ENCODE peak calls at places on chromosomes 2 and 18, in ten cellular contexts. C, I, X, F, S, P, J, G, N and O are unnamed samples.

GRCh38 chr18:22470511-22471181 is 52.9 kb upstream of the CTAGE1 start:
- DNase-seq in G (no peak), I (peak; percentile 23), N (no peak), X (no peak), S (no peak), P (no peak), C (no peak), J (peak; percentile 91), F (no peak), O (peak; percentile 74)

GRCh38 chr2:23658466-23658942 is 268.4 kb downstream of the ATAD2B start:
- DNase-seq in S (no peak), J (no peak), X (no peak), G (no peak), I (no peak), N (no peak), C (no peak), P (no peak), F (no peak), O (no peak)

GRCh38 chr2:17879137-17879912 is 858 bp downstream of the KCNS3 start:
- DNase-seq in J (peak; percentile 62), I (peak; percentile 85), N (peak; percentile 96), C (peak; percentile 87), X (peak; percentile 80), P (peak; percentile 73), F (peak; percentile 82), G (peak; percentile 72), S (peak; percentile 93), O (peak; percentile 68)

GRCh38 chr2:149320362-149320761 is 10.0 kb upstream of the LYPD6 start:
- DNase-seq in F (no peak), I (no peak), X (no peak), N (no peak), G (no peak), P (no peak), C (no peak), J (no peak), S (no peak), O (no peak)

GRCh38 chr18:46289931-46290330 is 185.7 kb downstream of the HAUS1 start:
- DNase-seq in P (no peak), N (no peak), J (no peak), I (no peak), X (no peak), G (no peak), S (no peak), C (no peak), F (no peak), O (no peak)

GRCh38 chr2:213036836-213037235 is 114.6 kb downstream of the IKZF2 start:
- DNase-seq in P (peak; percentile 40), X (no peak), G (no peak), N (no peak), F (no peak), I (peak; percentile 85), S (no peak), C (no peak), J (no peak), O (no peak)

GRCh38 chr2:1140389-1141003 is 189.8 kb downstream of the SNTG2 start:
- DNase-seq in F (peak; percentile 48), S (peak; percentile 71), P (peak; percentile 1), J (peak; percentile 0), I (peak; percentile 28), C (no peak), X (peak; percentile 42), N (peak; percentile 78), G (peak; percentile 90), O (peak; percentile 60)

GRCh38 chr2:62266433-62267038 is 70.6 kb downstream of the B3GNT2 start:
- DNase-seq in F (no peak), N (peak; percentile 70), P (peak; percentile 11), I (peak; percentile 49), S (peak; percentile 50), J (peak; percentile 92), C (no peak), G (no peak), X (no peak), O (peak; percentile 36)

GRCh38 chr2:229713371-229714079 is 830 bp downstream of the DNER start:
- DNase-seq in F (peak; percentile 26), I (peak; percentile 12), C (no peak), X (peak; percentile 59), S (peak; percentile 78), P (no peak), G (peak; percentile 87), J (no peak), N (peak; percentile 75), O (peak; percentile 16)

GRCh38 chr2:136251777-136252477 is 134.0 kb upstream of the CXCR4 start:
- DNase-seq in C (no peak), F (no peak), X (no peak), N (no peak), P (no peak), J (no peak), I (no peak), G (no peak), S (no peak), O (no peak)

GRCh38 chr18:55501594-55502345 is 86.2 kb downstream of the TCF4 start:
- DNase-seq in S (peak; percentile 68), N (peak; percentile 66), G (no peak), F (no peak), C (no peak), P (peak; percentile 44), J (peak; percentile 34), I (no peak), X (no peak), O (no peak)

GRCh38 chr18:44546954-44547353 is 133.7 kb upstream of the SETBP1 start:
- DNase-seq in C (no peak), J (no peak), P (no peak), X (no peak), S (no peak), I (no peak), N (no peak), G (no peak), F (no peak), O (no peak)

GRCh38 chr2:69046221-69046662 is 33.3 kb downstream of the ANTXR1 start:
- DNase-seq in N (no peak), S (no peak), F (peak; percentile 21), X (no peak), P (peak; percentile 60), I (peak; percentile 44), J (peak; percentile 92), G (no peak), C (peak; percentile 81), O (peak; percentile 85)

GRCh38 chr2:168992026-168992425 is 39.1 kb downstream of the ABCB11 start:
- DNase-seq in F (no peak), C (no peak), N (no peak), I (peak; percentile 47), J (no peak), P (peak; percentile 90), X (no peak), G (no peak), S (no peak), O (peak; percentile 38)

GRCh38 chr2:165617720-165618119 is 148.2 kb downstream of the CSRNP3 start:
- DNase-seq in P (no peak), G (no peak), X (no peak), J (no peak), C (no peak), N (no peak), S (no peak), F (no peak), I (no peak), O (no peak)

GRCh38 chr2:136029149-136029548 is 43.7 kb upstream of the DARS1 start:
- DNase-seq in P (no peak), F (no peak), S (no peak), J (no peak), X (no peak), N (no peak), I (no peak), C (no peak), G (no peak), O (no peak)

GRCh38 chr2:85133751-85134254 is 611 bp downstream of the TCF7L1 start:
- DNase-seq in F (peak; percentile 75), I (peak; percentile 70), N (peak; percentile 39), J (peak; percentile 40), G (peak; percentile 81), S (no peak), C (no peak), X (peak; percentile 41), P (peak; percentile 51), O (peak; percentile 51)

GRCh38 chr2:176158855-176159677 is 2.0 kb downstream of the HOXD3 start:
- DNase-seq in C (no peak), J (no peak), S (peak; percentile 40), X (no peak), F (no peak), P (no peak), G (peak; percentile 73), I (no peak), N (peak; percentile 38), O (no peak)
- H3K4me2 ChIP-seq in C (no peak overlapping the region), J (no peak overlapping the region), S (no peak overlapping the region), X (no peak overlapping the region), F (no peak overlapping the region), P (no peak overlapping the region), G (no peak overlapping the region), I (no peak overlapping the region), N (no peak overlapping the region), O (no peak overlapping the region)

GRCh38 chr18:48675330-48675761 is 136.5 kb downstream of the CTIF start:
- DNase-seq in X (peak; percentile 77), I (peak; percentile 92), G (peak; percentile 90), N (peak; percentile 83), J (peak; percentile 81), C (peak; percentile 68), S (peak; percentile 88), F (peak; percentile 64), P (peak; percentile 71), O (peak; percentile 67)
- H3K4me2 ChIP-seq in X (no peak overlapping the region), I (no peak overlapping the region), G (peak overlapping the region; percentile 46), N (no peak overlapping the region), J (no peak overlapping the region), C (peak overlapping the region; percentile 5), S (no peak overlapping the region), F (peak overlapping the region; percentile 43), P (no peak overlapping the region), O (no peak overlapping the region)

DNA sequence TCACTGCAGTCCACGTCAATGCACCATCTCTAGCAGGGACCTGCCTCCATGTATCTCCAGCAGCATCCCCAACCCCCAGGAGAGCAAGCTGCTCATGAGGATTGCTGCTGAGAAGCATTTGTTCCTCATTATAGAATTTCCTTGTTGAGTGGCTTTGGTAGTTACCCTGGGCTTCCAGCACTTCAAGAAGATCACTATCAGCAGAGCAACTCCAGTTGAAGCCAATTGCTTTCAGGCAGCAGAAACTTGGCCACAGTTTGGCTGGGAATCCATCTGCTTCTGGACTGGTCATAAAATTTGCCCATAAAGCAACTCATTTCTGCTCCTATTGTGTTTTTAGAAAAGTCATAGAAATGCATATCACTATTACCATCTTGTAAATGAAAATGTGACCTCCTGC is 17.4 kb downstream of the TRPM8 start:
- DNase-seq in C (no peak), G (no peak), N (no peak), X (no peak), J (no peak), S (no peak), F (no peak), P (no peak), I (no peak), O (no peak)
- H3K4me2 ChIP-seq in C (no peak overlapping the region), G (no peak overlapping the region), N (no peak overlapping the region), X (no peak overlapping the region), J (no peak overlapping the region), S (no peak overlapping the region), F (no peak overlapping the region), P (no peak overlapping the region), I (no peak overlapping the region), O (no peak overlapping the region)

DNA sequence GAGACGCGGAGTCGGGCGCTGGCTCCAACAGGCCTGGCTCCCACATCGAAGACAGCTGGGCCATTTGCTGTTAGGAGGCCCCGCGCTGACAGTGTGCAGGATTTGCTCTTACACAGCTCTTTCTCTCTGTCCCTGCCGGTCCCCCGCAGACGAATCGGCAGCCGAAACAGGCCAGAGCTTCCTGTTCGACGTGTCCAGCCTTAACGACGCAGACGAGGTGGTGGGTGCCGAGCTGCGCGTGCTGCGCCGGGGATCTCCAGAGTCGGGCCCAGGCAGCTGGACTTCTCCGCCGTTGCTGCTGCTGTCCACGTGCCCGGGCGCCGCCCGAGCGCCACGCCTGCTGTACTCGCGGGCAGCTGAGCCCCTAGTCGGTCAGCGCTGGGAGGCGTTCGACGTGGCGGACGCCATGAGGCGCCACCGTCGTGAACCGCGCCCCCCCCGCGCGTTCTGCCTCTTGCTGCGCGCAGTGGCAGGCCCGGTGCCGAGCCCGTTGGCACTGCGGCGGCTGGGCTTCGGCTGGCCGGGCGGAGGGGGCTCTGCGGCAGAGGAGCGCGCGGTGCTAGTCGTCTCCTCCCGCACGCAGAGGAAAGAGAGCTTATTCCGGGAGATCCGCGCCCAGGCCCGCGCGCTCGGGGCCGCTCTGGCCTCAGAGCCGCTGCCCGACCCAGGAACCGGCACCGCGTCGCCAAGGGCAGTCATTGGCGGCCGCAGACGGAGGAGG is 3.5 kb downstream of the GDF7 start:
- DNase-seq in C (no peak), I (peak; percentile 37), F (no peak), S (peak; percentile 63), N (peak; percentile 57), G (peak; percentile 70), P (no peak), X (no peak), J (peak; percentile 19), O (no peak)
- H3K4me2 ChIP-seq in C (no peak overlapping the region), I (no peak overlapping the region), F (no peak overlapping the region), S (peak overlapping the region; percentile 56), N (peak overlapping the region; percentile 75), G (no peak overlapping the region), P (peak overlapping the region; percentile 12), X (no peak overlapping the region), J (no peak overlapping the region), O (no peak overlapping the region)